ENCODE peak calls at places on chromosomes 11 and 22, in seven cellular contexts. N is IMR-90; V is PC-9; K is CD8-positive, alpha-beta T cell; H is mammary epithelial cell; O is upper lobe of right lung; U is ovary. P is an unnamed sample. For H3K4me1, the result is how much of the 10 kb centered on the place peaks cover.

GRCh38 chr22:41660416-41660815 is 28.3 kb downstream of the SNU13 start:
- DNase-seq in N (peak), V (no peak), K (no peak), H (no peak), O (no peak), U (no peak), P (peak)

GRCh38 chr22:42433754-42434153 is 1.6 kb upstream of the NFAM1 start:
- DNase-seq in N (no peak), V (no peak), K (no peak), H (peak), O (no peak), U (no peak), P (no peak)

GRCh38 chr11:910044-910588 is 494 bp downstream of the CHID1 start:
- DNase-seq in N (no peak), V (no peak), K (no peak), H (no peak), O (no peak), U (no peak), P (no peak)

GRCh38 chr11:74568028-74568427 is 24.4 kb upstream of the POLD3 start:
- DNase-seq in N (no peak), V (no peak), K (no peak), H (no peak), O (no peak), U (no peak), P (no peak)

GRCh38 chr11:17351510-17352176 is at the start of gene NCR3LG1:
- DNase-seq in N (peak), V (peak), K (peak), H (peak), O (peak), U (peak), P (peak)

GRCh38 chr22:49321477-49322055 is 506.1 kb downstream of the BRD1 start:
- DNase-seq in N (no peak), V (no peak), K (peak), H (no peak), O (peak), U (no peak), P (no peak)

GRCh38 chr11:13316528-13316961 is 39.0 kb downstream of the BMAL1 start:
- DNase-seq in N (peak), V (no peak), K (no peak), H (peak), O (peak), U (peak), P (no peak)

GRCh38 chr11:14643697-14644395 is at the start of gene PDE3B:
- DNase-seq in N (peak), V (no peak), K (peak), H (peak), O (peak), U (peak), P (peak)

GRCh38 chr22:31639640-31640039 is 22.4 kb downstream of the PISD start:
- DNase-seq in N (no peak), V (peak), K (no peak), H (peak), O (no peak), U (no peak), P (no peak)

GRCh38 chr22:35369996-35370395 is 10.9 kb upstream of the HMOX1 start:
- DNase-seq in N (no peak), V (no peak), K (no peak), H (no peak), O (no peak), U (peak), P (no peak)

GRCh38 chr11:37770145-37770544 is 1172.1 kb upstream of the RAG2 start:
- DNase-seq in N (peak), V (no peak), K (no peak), H (peak), O (no peak), U (no peak), P (no peak)

GRCh38 chr22:35596821-35597220 is 20.3 kb downstream of the MB start:
- DNase-seq in N (no peak), V (no peak), K (no peak), H (no peak), O (no peak), U (peak), P (peak)

GRCh38 chr11:47533690-47534135 is 19.2 kb downstream of the CELF1 start:
- DNase-seq in N (peak), V (no peak), K (no peak), H (no peak), O (no peak), U (no peak), P (peak)

GRCh38 chr11:28981331-28981865 is 873.2 kb downstream of the METTL15 start:
- DNase-seq in N (peak), V (no peak), K (no peak), H (no peak), O (no peak), U (no peak), P (no peak)

GRCh38 chr11:18243783-18244362 is 4.6 kb downstream of the SAA2 start:
- DNase-seq in N (peak), V (peak), K (peak), H (peak), O (no peak), U (no peak), P (no peak)

GRCh38 chr11:45773271-45774022 is 31.5 kb upstream of the SLC35C1 start:
- DNase-seq in N (no peak), V (no peak), K (no peak), H (no peak), O (no peak), U (no peak), P (no peak)

GRCh38 chr11:34345012-34345804 is 12.6 kb downstream of the ABTB2 start:
- DNase-seq in N (peak), V (peak), K (no peak), H (peak), O (no peak), U (peak), P (peak)
- H3K27ac ChIP-seq in N (no peak), V (peak), K (no peak), H (no peak), O (no peak), U (no peak), P (peak)

DNA sequence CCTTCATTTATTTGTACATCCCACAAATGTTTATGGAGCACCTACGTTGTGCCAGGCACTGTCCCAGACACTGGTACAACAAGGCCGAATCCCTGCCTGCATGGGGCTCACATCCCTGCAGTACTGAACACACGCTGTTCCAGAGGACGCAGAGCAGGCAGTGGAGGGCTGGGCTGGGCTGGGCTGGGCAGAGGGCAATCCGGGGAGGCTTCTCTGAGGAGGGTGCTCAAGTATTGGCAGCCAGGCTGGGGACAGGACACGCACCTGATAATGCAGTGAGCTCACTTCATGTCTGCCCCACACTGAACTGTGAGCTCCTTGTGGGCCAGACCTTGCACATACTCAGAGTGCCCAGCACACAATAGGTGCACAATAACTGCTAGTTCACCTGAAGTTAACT is 34.1 kb downstream of the CYTH4 start:
- DNase-seq in N (no peak), V (no peak), K (no peak), H (no peak), O (no peak), U (no peak), P (no peak)
- H3K4me1 ChIP-seq in N (under half), V (under half), K (under half), H (under half), O (under half), U (under half), P (under half)

DNA sequence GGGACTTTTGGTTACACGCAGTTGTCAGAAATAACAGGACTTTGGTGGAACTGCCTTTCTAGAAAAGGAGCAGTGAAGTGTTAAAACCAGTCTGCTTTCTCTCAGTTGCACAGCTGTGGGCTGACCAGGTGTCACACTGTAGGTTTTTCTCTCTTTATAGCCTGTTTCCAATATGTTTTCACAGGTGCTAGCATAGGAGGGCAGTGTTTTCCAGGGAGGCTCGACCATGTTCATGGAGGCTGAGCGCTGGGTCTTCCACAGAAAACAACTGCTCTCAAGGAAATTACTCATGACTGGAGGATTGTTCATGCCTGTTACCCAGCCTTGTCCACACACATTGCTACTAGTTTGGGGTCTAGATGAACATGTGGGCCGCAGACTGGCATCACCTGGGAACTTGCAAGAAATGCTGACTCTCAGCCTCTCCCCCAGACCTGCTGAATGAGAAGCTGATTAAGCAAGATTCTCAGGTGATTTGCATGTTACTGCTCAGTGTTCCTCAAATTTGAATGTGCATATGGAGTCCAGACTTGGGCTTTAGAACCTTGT is 157.7 kb downstream of the MAML2 start:
- DNase-seq in N (no peak), V (no peak), K (no peak), H (no peak), O (no peak), U (no peak), P (no peak)
- H3K27ac ChIP-seq in N (no peak), V (peak), K (no peak), H (no peak), O (no peak), U (no peak), P (no peak)

GRCh38 chr22:27108425-27109114 is 451.2 kb downstream of the MIAT start:
- DNase-seq in N (no peak), V (no peak), K (no peak), H (no peak), O (no peak), U (peak), P (no peak)
- H3K4me1 ChIP-seq in N (under half), V (half or more), K (under half), H (under half), O (under half), U (under half), P (under half)

DNA sequence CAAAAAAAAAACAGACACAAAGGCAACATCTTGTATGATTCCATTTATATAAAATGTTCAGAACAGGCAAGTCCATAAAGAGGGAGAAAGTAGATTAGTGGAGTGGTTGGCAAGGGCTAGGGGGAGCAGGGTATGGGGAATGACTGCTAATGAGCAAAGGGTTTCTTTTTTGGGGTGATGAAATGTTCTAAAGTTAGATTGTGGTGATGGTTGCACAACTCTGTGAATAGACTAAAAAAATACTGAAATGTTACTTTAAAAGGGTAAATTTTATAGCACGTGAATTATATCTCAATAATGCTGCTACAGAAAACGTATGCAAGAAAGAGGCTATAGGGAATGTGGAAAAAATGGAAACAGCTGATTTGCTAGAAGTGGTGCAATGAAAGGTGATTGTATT is 155.1 kb downstream of the TENM4 start:
- DNase-seq in N (no peak), V (no peak), K (no peak), H (no peak), O (no peak), U (no peak), P (no peak)
- H3K27ac ChIP-seq in N (no peak), V (no peak), K (no peak), H (no peak), O (no peak), U (no peak), P (no peak)

DNA sequence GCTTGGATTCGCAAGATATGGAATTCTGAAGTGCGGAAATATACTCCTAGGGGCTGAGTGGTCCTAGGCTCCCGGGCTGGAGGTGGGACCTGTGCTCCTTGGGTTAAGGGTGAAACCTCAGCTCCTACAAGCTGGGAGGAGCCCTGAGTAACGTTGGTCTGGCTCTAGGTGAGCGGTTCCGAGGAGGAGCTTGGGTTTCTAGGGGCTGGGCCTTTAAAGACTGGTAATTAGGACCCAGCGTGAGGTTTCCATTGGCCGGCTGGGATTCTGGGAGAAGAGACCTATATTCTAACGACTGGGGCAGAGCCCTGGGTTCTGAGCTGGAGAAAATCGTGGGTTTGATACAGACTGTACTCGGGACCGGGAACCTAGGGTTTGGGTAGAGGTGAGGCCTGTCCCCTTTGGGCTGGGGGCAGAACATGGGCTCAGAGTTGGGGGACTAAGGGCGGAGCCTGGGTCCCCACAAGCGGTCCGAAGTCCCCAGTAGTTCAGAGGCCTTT is 882 bp upstream of the MAP4K2 start:
- DNase-seq in N (no peak), V (no peak), K (no peak), H (no peak), O (no peak), U (no peak), P (no peak)
- H3K4me1 ChIP-seq in N (under half), V (under half), K (under half), H (under half), O (under half), U (under half), P (under half)

GRCh38 chr11:121892863-121893262 is 223.2 kb downstream of the BLID start:
- DNase-seq in N (peak), V (no peak), K (no peak), H (peak), O (no peak), U (no peak), P (no peak)
- H3K27ac ChIP-seq in N (no peak), V (peak), K (no peak), H (no peak), O (no peak), U (no peak), P (no peak)

DNA sequence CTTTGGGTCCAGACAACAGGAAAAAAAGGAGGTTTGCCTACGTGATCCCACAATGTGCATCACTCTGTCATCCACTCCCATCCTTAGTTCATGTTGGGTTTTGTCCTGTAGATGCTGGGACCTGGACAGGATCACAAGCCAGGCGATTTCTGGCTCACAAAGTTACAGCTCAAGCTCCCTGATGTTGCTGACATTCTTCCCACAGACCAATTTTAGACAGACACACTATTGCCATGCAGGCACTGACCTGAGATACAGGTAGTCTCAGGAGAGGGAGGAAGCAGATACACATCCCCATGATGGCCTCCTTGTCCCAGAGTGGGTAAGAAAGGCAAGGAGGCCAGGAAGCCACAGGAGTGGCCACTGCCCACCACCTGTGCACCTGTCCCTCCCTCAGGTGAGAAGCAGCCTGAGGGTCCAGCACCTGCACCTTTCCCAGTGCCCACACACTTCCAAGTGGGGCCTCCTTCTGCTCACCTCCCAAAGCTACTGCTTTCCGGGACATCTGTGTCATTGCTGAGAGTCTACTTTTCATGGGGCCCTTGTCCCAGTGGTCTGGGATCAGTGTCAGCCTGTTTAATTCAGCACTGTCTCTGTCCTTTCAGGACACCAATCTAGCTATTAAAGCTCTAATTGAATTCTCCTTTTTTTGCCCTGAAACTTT is 52.0 kb upstream of the TOP3B start:
- DNase-seq in N (no peak), V (no peak), K (no peak), H (no peak), O (no peak), U (no peak), P (no peak)
- H3K4me1 ChIP-seq in N (under half), V (under half), K (under half), H (under half), O (under half), U (under half), P (under half)

DNA sequence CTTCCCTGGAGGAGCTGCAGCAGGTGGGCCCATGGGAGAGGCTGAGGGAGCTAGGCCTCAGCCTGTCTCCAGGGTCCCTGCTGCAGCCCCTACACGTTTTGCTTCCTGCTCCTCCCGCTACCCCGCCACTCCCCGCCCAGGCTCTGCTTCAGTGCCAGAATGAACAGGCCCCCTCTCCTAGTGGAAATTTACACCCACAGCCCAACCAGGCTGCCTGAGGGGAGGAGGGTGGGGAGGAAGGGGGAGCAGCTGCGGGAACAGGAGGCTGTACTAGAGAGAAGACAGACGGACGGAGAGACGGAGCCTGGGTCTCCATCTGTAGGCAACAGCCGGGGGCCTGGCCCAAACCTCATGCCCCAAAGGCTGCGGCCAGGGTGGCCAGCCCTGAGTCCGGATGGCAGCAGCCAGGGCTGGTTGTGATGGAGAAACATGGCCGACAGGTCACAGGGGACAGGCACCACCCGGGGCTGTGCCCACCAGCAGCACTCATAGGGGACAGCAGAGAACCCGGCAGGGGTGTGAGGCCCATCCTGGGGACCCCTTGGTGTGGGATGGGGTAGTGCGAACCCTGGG is 20.6 kb downstream of the FLRT1 start:
- DNase-seq in N (no peak), V (no peak), K (no peak), H (no peak), O (no peak), U (no peak), P (no peak)
- H3K27ac ChIP-seq in N (no peak), V (no peak), K (no peak), H (no peak), O (no peak), U (no peak), P (no peak)

GRCh38 chr11:2732940-2733628 is 33.3 kb upstream of the KCNQ1OT1 start:
- DNase-seq in N (no peak), V (no peak), K (no peak), H (no peak), O (no peak), U (peak), P (no peak)

GRCh38 chr11:2732261-2732939 is 32.6 kb upstream of the KCNQ1OT1 start:
- DNase-seq in N (no peak), V (no peak), K (no peak), H (no peak), O (no peak), U (no peak), P (no peak)

GRCh38 chr11:2736577-2737225 is 36.9 kb upstream of the KCNQ1OT1 start:
- DNase-seq in N (no peak), V (no peak), K (no peak), H (no peak), O (no peak), U (no peak), P (no peak)

GRCh38 chr11:2735053-2735589 is 35.3 kb upstream of the KCNQ1OT1 start:
- DNase-seq in N (no peak), V (no peak), K (no peak), H (no peak), O (no peak), U (no peak), P (no peak)

GRCh38 chr11:2734181-2735052 is 34.6 kb upstream of the KCNQ1OT1 start:
- DNase-seq in N (peak), V (no peak), K (no peak), H (no peak), O (no peak), U (peak), P (no peak)
- H3K4me1 ChIP-seq in N (under half), V (under half), K (under half), H (under half), O (under half), U (under half), P (under half)